ENCODE peak calls at places on chromosomes 6 and 20, in eight cellular contexts. L, U, E, G, Q, V, M and F are unnamed samples.

GRCh38 chr6:24766685-24767462 is 7.9 kb upstream of the GMNN start:
- DNase-seq in G (no peak), M (no peak), L (no peak), E (no peak), U (no peak), Q (no peak), V (no peak), F (no peak)

GRCh38 chr6:139862311-139862710 is 487.9 kb upstream of the CITED2 start:
- DNase-seq in L (no peak), M (no peak), E (no peak), U (no peak), V (no peak), G (no peak), Q (no peak), F (no peak)

GRCh38 chr6:84033523-84034451 is at the start of gene MRAP2:
- DNase-seq in V (no peak), Q (no peak), M (peak), L (no peak), E (peak), G (no peak), U (no peak), F (no peak)

GRCh38 chr6:157034433-157035230 is 257.5 kb downstream of the ARID1B start:
- DNase-seq in L (no peak), G (no peak), Q (no peak), U (no peak), V (no peak), E (no peak), M (no peak), F (no peak)

GRCh38 chr20:46375771-46376170 is 30.6 kb downstream of the ELMO2 start:
- DNase-seq in Q (no peak), L (no peak), V (no peak), E (no peak), M (no peak), G (no peak), U (no peak), F (no peak)

GRCh38 chr6:50847890-50848594 is 29.4 kb downstream of the TFAP2B start:
- DNase-seq in Q (no peak), V (no peak), L (no peak), E (no peak), M (no peak), G (no peak), U (no peak), F (no peak)

GRCh38 chr20:50958733-50959542 is at the start of gene MOCS3:
- DNase-seq in L (peak), E (peak), V (peak), M (peak), Q (peak), U (peak), G (peak), F (peak)

GRCh38 chr6:135493218-135493961 is 4.2 kb downstream of the AHI1 start:
- DNase-seq in Q (no peak), U (no peak), G (no peak), L (no peak), V (no peak), M (no peak), E (no peak), F (no peak)